ENCODE peak calls at places on chromosomes 2 and 18, in four cellular contexts. L is WTC11, F is A549, C is HepG2. U is an unnamed sample.

GRCh38 chr2:98039085-98039756 is 43.5 kb upstream of the TMEM131 start:
- DNase-seq in L (no peak), F (no peak), C (no peak), U (no peak)

GRCh38 chr18:79555885-79556284 is 123.7 kb upstream of the CTDP1 start:
- DNase-seq in L (no peak), F (no peak), C (no peak), U (no peak)

GRCh38 chr2:28067602-28068001 is 177.1 kb downstream of the BABAM2 start:
- DNase-seq in L (no peak), F (no peak), C (no peak), U (no peak)

GRCh38 chr18:13424377-13424776 is 205.8 kb downstream of the LDLRAD4 start:
- DNase-seq in L (no peak), F (no peak), C (no peak), U (no peak)

GRCh38 chr2:120912101-120912985 is 176.7 kb downstream of the GLI2 start:
- DNase-seq in L (no peak), F (peak; percentile 96), C (no peak), U (peak; percentile 77)

GRCh38 chr18:26614374-26614773 is 66.0 kb upstream of the KCTD1 start:
- DNase-seq in L (no peak), F (peak; percentile 45), C (no peak), U (no peak)

GRCh38 chr2:209642146-209642815 is 129.4 kb upstream of the UNC80 start:
- DNase-seq in L (no peak), F (no peak), C (no peak), U (no peak)

GRCh38 chr2:235055891-235056516 is 104.2 kb downstream of the SH3BP4 start:
- DNase-seq in L (peak; percentile 52), F (peak; percentile 69), C (peak; percentile 78), U (peak; percentile 52)

GRCh38 chr2:3062476-3063260 is 314.9 kb downstream of the EIPR1 start:
- DNase-seq in L (no peak), F (no peak), C (no peak), U (no peak)

GRCh38 chr2:10042301-10043161 is 819 bp upstream of the KLF11 start:
- DNase-seq in L (peak; percentile 72), F (no peak), C (peak; percentile 80), U (peak; percentile 56)
- TF ChIP-seq NR3C1 in L (no peak), F (no peak), C (no peak), U (no peak)

GRCh38 chr2:221572821-221573429 is 821 bp upstream of the EPHA4 start:
- DNase-seq in L (no peak), F (peak; percentile 46), C (no peak), U (no peak)
- TF ChIP-seq NR3C1 in L (no peak), F (no peak), C (no peak), U (no peak)

GRCh38 chr2:525611-526010 is 151.6 kb downstream of the TMEM18 start:
- DNase-seq in L (no peak), F (no peak), C (no peak), U (no peak)

GRCh38 chr2:526918-527317 is 150.3 kb downstream of the TMEM18 start:
- DNase-seq in L (no peak), F (no peak), C (no peak), U (no peak)

GRCh38 chr2:529852-530251 is 147.4 kb downstream of the TMEM18 start:
- DNase-seq in L (no peak), F (no peak), C (no peak), U (no peak)

GRCh38 chr2:527581-527980 is 149.6 kb downstream of the TMEM18 start:
- DNase-seq in L (peak; percentile 52), F (no peak), C (no peak), U (no peak)

GRCh38 chr2:529425-529824 is 147.8 kb downstream of the TMEM18 start:
- DNase-seq in L (no peak), F (peak; percentile 40), C (peak; percentile 48), U (no peak)
- TF ChIP-seq NR3C1 in L (no peak), F (no peak), C (no peak), U (no peak)

DNA sequence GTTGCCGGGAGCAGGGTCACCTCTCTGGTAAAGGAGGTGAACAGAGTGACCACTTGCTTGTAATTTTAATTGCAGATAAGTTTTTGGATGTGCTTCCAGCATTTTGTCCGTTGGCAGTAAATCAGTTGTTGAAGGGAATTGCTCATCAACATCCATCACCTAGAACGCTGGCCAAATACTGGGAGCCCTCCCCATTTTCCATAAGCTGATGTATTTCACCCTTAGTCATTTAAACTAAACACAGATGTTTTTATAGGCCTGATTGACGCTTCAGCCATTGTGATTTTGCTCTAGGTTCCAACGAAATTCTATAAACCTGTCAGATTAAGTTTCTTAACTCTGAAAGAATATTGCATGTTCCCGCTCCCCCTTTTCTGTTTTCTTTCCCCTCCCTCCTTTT is 965 bp upstream of the RPRM start:
- DNase-seq in L (no peak), F (no peak), C (no peak), U (no peak)
- TF ChIP-seq NR3C1 in L (no peak), F (no peak), C (no peak), U (no peak)

GRCh38 chr2:108139521-108139920 is 100.2 kb upstream of the SULT1C3 start:
- DNase-seq in L (no peak), F (peak; percentile 27), C (peak; percentile 21), U (no peak)
- TF ChIP-seq NR3C1 in L (no peak), F (no peak), C (no peak), U (no peak)